ENCODE peak calls at places on chromosome 10, in five cellular contexts. T, H, G, P and Z are unnamed samples.
A peak's percentile ranks its signal among the peaks of the same experiment; 100 is the strongest.

GRCh38 chr10:16639457-16639856 is 117.8 kb upstream of the C1QL3 start:
- DNase-seq in T (no peak), H (no peak), G (no peak), P (no peak), Z (no peak)

GRCh38 chr10:44030132-44030531 is 354.8 kb downstream of the CXCL12 start:
- DNase-seq in T (no peak), H (no peak), G (no peak), P (no peak), Z (no peak)

GRCh38 chr10:50594012-50594411 is 29.7 kb downstream of the SGMS1 start:
- DNase-seq in T (no peak), H (peak; percentile 77), G (no peak), P (no peak), Z (peak; percentile 31)

GRCh38 chr10:98101366-98101765 is 33.1 kb upstream of the R3HCC1L start:
- DNase-seq in T (no peak), H (no peak), G (no peak), P (no peak), Z (no peak)

GRCh38 chr10:84424731-84425165 is 96.4 kb downstream of the CCSER2 start:
- DNase-seq in T (peak; percentile 84), H (peak; percentile 98), G (peak; percentile 91), P (peak; percentile 54), Z (peak; percentile 91)

GRCh38 chr10:76082956-76083355 is 651.5 kb downstream of the LRMDA start:
- DNase-seq in T (no peak), H (peak; percentile 83), G (no peak), P (no peak), Z (no peak)

GRCh38 chr10:74114041-74114448 is 36.6 kb downstream of the AP3M1 start:
- DNase-seq in T (no peak), H (no peak), G (no peak), P (no peak), Z (no peak)

GRCh38 chr10:30151581-30152389 is 92.4 kb upstream of the JCAD start:
- DNase-seq in T (peak; percentile 34), H (peak; percentile 92), G (peak; percentile 14), P (no peak), Z (peak; percentile 75)

GRCh38 chr10:61793760-61794713 is 107.5 kb upstream of the ARID5B start:
- DNase-seq in T (no peak), H (peak; percentile 78), G (no peak), P (no peak), Z (no peak)

GRCh38 chr10:80582561-80582960 is 44.9 kb downstream of the SH2D4B start:
- DNase-seq in T (peak; percentile 4), H (no peak), G (no peak), P (no peak), Z (no peak)

GRCh38 chr10:75266945-75267344 is 31.2 kb upstream of the COMTD1 start:
- DNase-seq in T (no peak), H (no peak), G (no peak), P (no peak), Z (no peak)

GRCh38 chr10:20091698-20092097 is 275.5 kb downstream of the PLXDC2 start:
- DNase-seq in T (no peak), H (no peak), G (no peak), P (no peak), Z (no peak)

GRCh38 chr10:8306685-8307364 is 252.3 kb downstream of the GATA3 start:
- DNase-seq in T (no peak), H (peak; percentile 69), G (no peak), P (no peak), Z (no peak)

GRCh38 chr10:73000973-73001372 is 46.4 kb upstream of the PLA2G12B start:
- DNase-seq in T (no peak), H (no peak), G (no peak), P (no peak), Z (no peak)

GRCh38 chr10:31507427-31507826 is 188.4 kb downstream of the ZEB1 start:
- DNase-seq in T (no peak), H (no peak), G (no peak), P (no peak), Z (no peak)

GRCh38 chr10:102473445-102474331 is 22.3 kb upstream of the C10orf95 start:
- DNase-seq in T (no peak), H (no peak), G (no peak), P (no peak), Z (no peak)

GRCh38 chr10:85124592-85124991 is 796.2 kb downstream of the CCSER2 start:
- DNase-seq in T (no peak), H (no peak), G (peak; percentile 9), P (no peak), Z (no peak)

DNA sequence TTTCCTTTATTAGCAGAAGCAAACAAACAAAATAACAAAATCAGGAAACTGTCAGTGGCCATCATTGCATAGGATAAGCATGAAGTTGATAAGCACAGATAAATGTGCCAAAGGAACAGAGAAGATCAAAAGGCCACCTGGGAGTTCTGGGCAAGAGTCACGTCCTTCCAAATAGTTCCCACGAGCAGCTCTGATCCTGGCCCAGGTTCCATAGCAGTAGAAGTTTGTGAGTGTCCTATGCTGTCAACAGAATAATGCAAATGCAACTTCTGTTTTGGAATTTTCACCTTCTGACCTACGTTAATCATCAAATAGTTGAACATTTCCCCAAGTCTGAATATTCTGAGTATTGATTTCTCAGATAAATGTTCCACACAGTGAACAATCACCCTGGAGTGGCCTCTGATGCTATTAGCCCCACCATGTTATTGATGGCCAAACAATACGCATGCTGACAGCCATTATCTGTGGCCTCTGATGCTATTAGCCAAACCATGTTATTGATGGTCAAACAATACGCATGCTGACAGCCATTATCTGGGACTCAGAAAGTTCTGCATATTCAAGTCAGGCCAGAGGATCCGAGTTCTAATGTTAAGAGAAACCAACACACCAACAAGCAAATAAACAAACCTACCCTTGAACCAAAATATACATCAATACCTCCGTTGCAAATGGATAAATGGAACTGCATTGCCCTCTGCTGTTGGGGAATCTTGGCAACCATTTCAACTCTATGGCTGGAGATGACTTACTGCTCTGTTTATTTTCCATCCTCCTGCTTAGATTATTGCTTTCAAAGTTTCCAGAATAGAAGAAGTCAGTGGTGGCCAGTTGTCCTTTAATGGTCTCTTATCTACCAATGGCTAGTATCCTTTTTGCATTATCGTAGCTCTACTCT is 63.3 kb downstream of the MRC1 start:
- DNase-seq in T (no peak), H (no peak), G (no peak), P (peak; percentile 1), Z (no peak)
- TF ChIP-seq CTCF in T (peak; percentile 1), H (peak; percentile 9), G (no peak), P (peak; percentile 55), Z (peak; percentile 13)

DNA sequence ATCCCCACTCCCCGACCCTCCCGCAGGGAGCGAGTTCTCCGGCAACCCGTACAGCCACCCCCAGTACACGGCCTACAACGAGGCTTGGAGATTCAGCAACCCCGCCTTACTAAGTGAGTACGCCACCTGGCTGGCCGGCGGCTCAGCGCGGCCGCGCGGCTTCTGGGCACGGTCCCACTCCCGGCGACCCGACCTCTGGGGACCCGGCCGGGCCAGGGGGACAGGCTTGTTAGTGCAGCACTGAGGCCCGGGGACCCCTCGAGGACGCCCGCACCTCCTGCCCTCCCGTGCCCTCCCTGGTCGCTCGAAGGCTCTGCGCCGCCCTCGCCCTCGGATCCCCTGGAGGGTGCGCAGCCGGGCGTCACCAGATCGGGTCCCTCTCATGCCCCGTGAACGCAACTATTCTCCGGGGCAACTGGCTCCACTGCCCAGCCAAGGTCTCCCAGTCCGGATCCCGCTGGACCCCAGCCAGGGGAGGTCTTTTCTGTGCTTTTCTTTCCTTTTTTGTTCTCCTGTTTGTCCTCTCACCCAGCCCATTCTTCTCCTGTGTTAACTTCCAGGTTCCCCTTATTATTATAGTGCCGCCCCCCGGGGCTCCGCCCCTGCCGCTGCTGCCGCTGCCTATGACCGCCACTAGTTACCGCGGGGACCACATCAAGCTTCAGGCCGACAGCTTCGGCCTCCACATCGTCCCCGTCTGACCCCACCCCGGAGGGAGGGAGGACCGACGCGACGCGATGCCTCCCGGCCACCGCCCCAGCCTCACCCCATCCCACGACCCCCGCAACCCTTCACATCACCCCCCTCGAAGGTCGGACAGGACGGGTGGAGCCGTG is 81.8 kb downstream of the PAX2 start:
- DNase-seq in T (peak; percentile 28), H (no peak), G (no peak), P (no peak), Z (no peak)
- TF ChIP-seq CTCF in T (no peak), H (no peak), G (no peak), P (peak; percentile 68), Z (peak; percentile 37)

DNA sequence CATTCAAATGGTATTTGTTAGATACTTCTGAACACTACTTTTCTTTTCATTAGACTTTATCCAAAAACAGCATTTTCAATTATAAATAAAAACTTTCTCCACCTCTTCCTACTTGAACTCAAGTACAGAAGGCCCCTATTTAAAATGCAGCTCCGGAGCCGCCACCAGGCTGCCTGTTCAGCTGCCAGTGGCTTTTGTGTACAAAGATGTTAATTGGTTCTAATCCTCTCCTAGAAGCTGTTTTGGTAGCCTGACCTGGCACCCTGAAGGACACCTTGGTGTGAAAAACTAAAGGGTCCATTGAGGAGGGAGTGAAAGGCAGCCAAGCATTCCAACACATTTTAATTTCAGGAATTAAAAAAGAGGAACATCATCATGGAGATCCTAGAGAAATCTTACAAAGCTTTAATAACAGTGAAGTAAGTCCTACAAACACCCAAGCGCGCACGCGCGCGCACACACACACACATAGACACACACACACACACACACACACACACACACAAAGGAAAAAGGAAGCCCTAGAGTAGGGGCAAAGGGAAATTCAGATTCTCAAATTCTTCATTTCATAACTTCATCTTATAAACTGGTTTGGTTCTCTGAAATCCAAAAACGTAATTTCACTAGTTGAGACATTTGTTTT is 41.4 kb downstream of the VAX1 start:
- DNase-seq in T (no peak), H (no peak), G (no peak), P (no peak), Z (no peak)
- TF ChIP-seq CTCF in T (no peak), H (no peak), G (no peak), P (no peak), Z (no peak)

DNA sequence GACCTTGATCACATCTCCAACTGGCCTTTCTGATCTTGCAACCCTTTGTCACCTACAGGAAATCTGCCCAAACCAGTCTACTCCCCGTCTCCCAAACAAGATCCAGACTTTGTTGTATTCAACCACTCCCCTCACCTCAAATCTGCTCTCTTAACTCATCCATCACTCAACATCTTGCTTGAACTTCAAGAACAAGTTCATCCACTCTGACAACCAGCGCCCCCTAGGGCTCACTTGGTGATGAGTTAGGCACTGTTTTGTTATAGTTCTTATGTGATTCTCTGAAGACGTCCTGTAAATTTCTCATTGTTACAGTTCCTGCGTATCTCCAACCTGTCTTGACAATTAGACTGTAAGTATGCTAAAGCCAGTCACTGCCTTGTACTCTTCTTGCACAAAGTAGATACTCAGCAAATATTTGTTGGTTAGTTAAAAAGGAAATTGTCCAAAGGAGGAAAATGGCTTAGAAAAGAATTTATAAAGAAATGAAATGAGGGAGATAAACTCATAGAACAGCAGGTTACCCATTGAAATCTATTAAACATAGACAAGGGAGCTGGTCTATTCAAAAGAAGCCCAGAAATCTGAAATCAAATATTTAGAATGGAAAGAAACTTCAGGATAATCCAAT is 5.3 kb downstream of the FRMD4A start:
- DNase-seq in T (peak; percentile 41), H (peak; percentile 3), G (peak; percentile 16), P (peak; percentile 24), Z (no peak)
- TF ChIP-seq CTCF in T (peak; percentile 4), H (peak; percentile 26), G (peak; percentile 38), P (peak; percentile 45), Z (peak; percentile 31)